ENCODE peak calls at places on chromosomes 13 and 19, in six cellular contexts. H, C, I, T, O and E are unnamed samples. For H3K9me2, the result is how much of the 10 kb centered on the place peaks cover.

GRCh38 chr13:89950225-89950624 is 1397.3 kb upstream of the MIR17HG start:
- DNase-seq in C (no peak), H (no peak), I (no peak), O (no peak), T (no peak), E (no peak)

GRCh38 chr13:44312898-44313551 is 60.6 kb upstream of the SERP2 start:
- DNase-seq in H (no peak), C (no peak), I (peak), T (no peak), O (peak), E (peak)

GRCh38 chr13:107864543-107865460 is 350.5 kb downstream of the LIG4 start:
- DNase-seq in H (peak), O (peak), C (peak), I (no peak), T (peak), E (peak)

GRCh38 chr19:37551123-37551993 is 43.2 kb downstream of the ZNF571 start:
- DNase-seq in I (no peak), C (peak), H (no peak), T (no peak), O (no peak), E (peak)

GRCh38 chr13:25190256-25190655 is 18.2 kb upstream of the AMER2 start:
- DNase-seq in T (no peak), C (no peak), H (no peak), I (no peak), O (no peak), E (no peak)

GRCh38 chr19:49973987-49974386 is 13.0 kb upstream of the SIGLEC11 start:
- DNase-seq in T (no peak), O (no peak), H (no peak), C (no peak), I (no peak), E (no peak)

GRCh38 chr13:99356216-99357089 is 49.3 kb upstream of the GPR183 start:
- DNase-seq in H (no peak), T (peak), C (no peak), I (no peak), O (no peak), E (peak)

GRCh38 chr13:59501004-59501403 is 662.7 kb downstream of the DIAPH3 start:
- DNase-seq in H (no peak), O (no peak), C (no peak), T (no peak), I (no peak), E (no peak)

GRCh38 chr19:1854542-1855039 is 6.3 kb upstream of the REXO1 start:
- DNase-seq in T (no peak), O (no peak), H (no peak), I (no peak), C (peak), E (peak)

GRCh38 chr19:5903054-5903501 is 512 bp downstream of the NDUFA11 start:
- DNase-seq in T (peak), H (peak), O (no peak), I (no peak), C (peak), E (peak)

GRCh38 chr19:52034051-52034728 is 6.0 kb upstream of the ZNF614 start:
- DNase-seq in H (no peak), T (no peak), I (no peak), C (no peak), O (no peak), E (peak)

GRCh38 chr19:33302175-33302973 is at the start of gene CEBPA:
- DNase-seq in O (peak), H (peak), I (peak), T (peak), C (peak), E (peak)

GRCh38 chr19:44848805-44849457 is 2.8 kb downstream of the NECTIN2 start:
- DNase-seq in H (peak), I (no peak), O (no peak), T (no peak), C (no peak), E (peak)

GRCh38 chr13:93290503-93290902 is 63.9 kb downstream of the GPC6 start:
- DNase-seq in I (no peak), O (no peak), H (peak), C (no peak), T (no peak), E (peak)

GRCh38 chr13:110126391-110126961 is 180.5 kb downstream of the COL4A1 start:
- DNase-seq in T (no peak), I (no peak), H (peak), O (peak), C (peak), E (peak)

GRCh38 chr19:30791116-30791515 is 418.9 kb downstream of the ZNF536 start:
- DNase-seq in C (no peak), H (no peak), O (no peak), I (no peak), T (no peak), E (peak)
- H3K9me2 ChIP-seq in C (under half), H (under half), O (under half), I (under half), T (under half), E (under half)

GRCh38 chr19:14058182-14059092 is 3.4 kb downstream of the PALM3 start:
- DNase-seq in C (no peak), O (no peak), I (no peak), T (no peak), H (no peak), E (no peak)
- TF ChIP-seq EZH2 in C (no peak), O (no peak), I (no peak), T (no peak), H (no peak), E (no peak)

GRCh38 chr19:38615007-38615581 is 2.7 kb downstream of the MAP4K1 start:
- DNase-seq in C (no peak), T (no peak), H (no peak), O (no peak), I (no peak), E (no peak)
- H3K4me3 ChIP-seq in C (no peak), T (no peak), H (no peak), O (no peak), I (no peak), E (no peak)

GRCh38 chr13:37752156-37752555 is 117.4 kb downstream of the TRPC4 start:
- DNase-seq in T (no peak), H (no peak), O (no peak), C (no peak), I (no peak), E (no peak)

GRCh38 chr13:37747071-37747612 is 122.4 kb downstream of the TRPC4 start:
- DNase-seq in O (peak), C (no peak), I (no peak), H (peak), T (no peak), E (peak)

GRCh38 chr13:37751025-37751424 is 118.5 kb downstream of the TRPC4 start:
- DNase-seq in T (no peak), C (no peak), I (no peak), O (no peak), H (no peak), E (no peak)

GRCh38 chr13:37753776-37754175 is 115.8 kb downstream of the TRPC4 start:
- DNase-seq in H (peak), C (peak), O (no peak), T (no peak), I (no peak), E (no peak)

GRCh38 chr13:37748913-37749312 is 120.7 kb downstream of the TRPC4 start:
- DNase-seq in O (no peak), H (no peak), C (no peak), T (no peak), I (no peak), E (no peak)
- H3K9me2 ChIP-seq in O (under half), H (under half), C (under half), T (under half), I (under half), E (under half)

DNA sequence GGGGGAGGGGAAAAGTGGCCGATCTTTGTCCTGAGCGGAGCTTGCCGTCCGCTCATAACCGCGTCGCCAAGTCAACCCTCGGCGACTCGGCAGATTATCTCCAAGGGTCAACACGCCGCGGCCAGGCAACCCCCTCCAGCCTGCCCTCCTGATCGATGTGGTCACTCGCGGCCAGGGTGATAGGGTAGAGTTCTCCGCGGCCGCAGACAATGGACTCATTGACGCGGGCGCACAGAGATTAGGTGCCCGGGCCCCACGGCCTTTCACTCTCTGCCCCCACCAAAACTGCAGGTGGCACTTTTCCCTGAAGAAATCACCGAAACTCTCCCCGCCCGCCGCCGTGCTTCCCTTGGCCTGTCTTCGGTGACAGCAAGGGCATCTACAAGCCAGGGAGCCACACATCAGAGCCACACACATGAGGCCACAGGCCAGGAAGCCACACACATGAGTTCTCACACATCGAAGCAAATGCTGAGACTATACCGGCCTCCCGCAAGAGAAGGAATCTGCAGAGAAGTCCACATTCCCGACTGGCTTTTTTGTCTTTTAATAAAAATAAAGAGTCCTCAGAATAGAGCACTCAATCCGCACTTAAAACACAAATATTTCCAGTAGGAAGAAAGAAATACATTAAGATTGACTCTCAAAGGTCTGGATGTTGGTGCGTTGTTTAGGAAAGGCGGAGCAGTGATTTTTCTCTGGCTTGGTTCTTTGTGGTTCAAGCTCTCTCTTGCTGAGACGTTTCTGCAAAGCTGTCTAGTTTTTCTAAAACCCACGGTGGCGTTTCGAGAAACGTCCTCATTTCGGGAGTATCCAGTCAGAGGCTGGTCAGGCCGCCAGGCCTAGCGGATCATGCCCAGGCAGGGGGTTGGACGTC is 1.5 kb upstream of the PDX1 start:
- DNase-seq in I (no peak), H (no peak), O (no peak), T (no peak), C (peak), E (no peak)
- TF ChIP-seq EZH2 in I (no peak), H (peak), O (no peak), T (no peak), C (peak), E (no peak)

GRCh38 chr19:45876411-45877197 is 9.3 kb downstream of the IRF2BP1 start:
- DNase-seq in H (peak), T (no peak), I (no peak), C (peak), O (no peak), E (peak)
- H3K4me3 ChIP-seq in H (no peak), T (no peak), I (no peak), C (peak), O (no peak), E (no peak)

GRCh38 chr13:80029170-80029569 is 311.8 kb downstream of the SPRY2 start:
- DNase-seq in O (no peak), T (no peak), H (no peak), C (no peak), I (no peak), E (no peak)
- H3K9me2 ChIP-seq in O (under half), T (under half), H (under half), C (under half), I (under half), E (under half)

DNA sequence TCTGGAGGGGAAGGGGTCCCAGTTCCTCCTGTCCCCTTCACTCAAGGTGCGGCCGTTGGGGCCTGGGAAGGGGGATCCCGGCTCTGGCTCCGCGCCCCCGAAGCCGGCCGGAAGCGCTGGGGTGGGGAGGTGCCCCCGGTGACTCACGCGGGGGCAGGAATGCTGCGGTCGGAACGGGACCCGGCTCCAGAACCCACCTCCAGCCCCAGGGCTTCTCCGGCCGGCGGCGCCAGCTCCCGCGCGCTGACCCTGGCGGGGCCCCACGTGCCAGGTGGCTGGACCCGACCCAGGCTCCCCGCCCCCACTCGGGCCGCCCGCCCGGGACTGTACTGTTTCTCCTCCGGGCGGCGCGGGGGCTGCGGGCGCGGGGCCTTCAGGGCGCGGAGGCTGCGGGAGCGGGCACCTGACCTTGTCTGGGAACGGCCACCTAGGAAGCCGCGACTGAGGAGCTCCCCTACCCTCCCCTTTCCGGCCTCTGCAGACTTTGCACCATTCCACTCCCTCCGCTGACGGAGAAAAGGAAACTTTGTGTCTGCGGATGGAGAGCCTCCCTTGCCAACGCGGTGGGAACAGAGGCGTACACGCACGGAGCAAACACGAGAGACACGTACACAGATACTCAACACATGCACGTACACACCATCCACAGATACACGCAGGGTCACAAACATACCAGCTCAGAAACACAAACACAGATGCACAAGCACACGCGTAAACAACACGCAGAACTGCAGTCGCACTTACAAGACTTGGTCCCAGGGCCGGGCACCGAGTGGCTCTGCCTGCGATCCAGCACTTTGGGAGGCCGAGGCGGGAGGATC is 7.2 kb downstream of the AXL start:
- DNase-seq in C (peak), I (peak), O (peak), T (no peak), H (peak), E (peak)
- TF ChIP-seq EZH2 in C (no peak), I (no peak), O (no peak), T (no peak), H (no peak), E (no peak)

DNA sequence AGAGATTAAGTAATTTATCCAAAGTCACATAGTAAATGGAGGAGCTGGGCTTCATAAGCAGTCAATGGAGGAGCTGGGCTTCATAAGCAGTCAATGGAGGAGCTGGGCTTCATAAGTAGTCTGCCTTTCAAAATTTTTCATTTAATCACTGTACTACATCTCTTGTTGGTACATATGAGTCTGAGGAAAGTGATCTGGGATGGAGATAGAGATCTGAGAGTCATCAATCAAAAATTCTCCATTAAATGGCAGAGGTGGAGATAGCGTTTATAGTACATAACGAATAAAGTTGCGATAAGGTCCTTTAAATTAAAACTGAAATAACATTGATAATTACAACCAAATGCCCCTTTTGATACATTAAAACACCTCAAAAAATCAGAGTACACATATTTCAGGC is 189.3 kb downstream of the KLF5 start:
- DNase-seq in I (no peak), O (no peak), H (no peak), T (no peak), C (no peak), E (no peak)
- H3K4me3 ChIP-seq in I (no peak), O (no peak), H (no peak), T (no peak), C (no peak), E (no peak)

GRCh38 chr19:3497757-3498515 is 2.5 kb downstream of the DOHH start:
- DNase-seq in T (no peak), O (no peak), I (no peak), H (no peak), C (no peak), E (no peak)
- H3K9me2 ChIP-seq in T (under half), O (under half), I (under half), H (under half), C (under half), E (under half)